ENCODE peak calls at places on chromosomes 4 and X, in eight cellular contexts. N is psoas muscle, G is lung, W is ovary, F is right lobe of liver, Z is PC-9, Y is breast epithelium, X is adipocyte. I is an unnamed sample. For H3K36me3, the result is how much of the 10 kb centered on the place peaks cover.

GRCh38 chr4:6529021-6529420 is 46.0 kb upstream of the MAN2B2 start:
- DNase-seq in G (no peak), X (no peak), F (no peak), W (no peak), Z (no peak), N (no peak), Y (no peak), I (no peak)

GRCh38 chrX:113644426-113644825 is 803.8 kb upstream of the AMOT start:
- DNase-seq in W (no peak), Y (no peak), N (no peak), X (peak), G (no peak), F (no peak), Z (no peak), I (no peak)

GRCh38 chr4:89509708-89510269 is 202.2 kb upstream of the GPRIN3 start:
- DNase-seq in G (no peak), X (peak), Y (no peak), Z (no peak), N (no peak), F (no peak), W (no peak), I (no peak)

GRCh38 chr4:96139251-96139929 is 299.5 kb downstream of the PDHA2 start:
- DNase-seq in X (no peak), W (no peak), Z (no peak), F (no peak), Y (no peak), N (no peak), G (no peak), I (no peak)

GRCh38 chr4:182880387-182881356 is 36.5 kb downstream of the DCTD start:
- DNase-seq in Z (no peak), Y (peak), W (no peak), X (no peak), F (no peak), N (no peak), G (no peak), I (no peak)

GRCh38 chr4:66943117-66943516 is 602.2 kb downstream of the CENPC start:
- DNase-seq in W (no peak), N (no peak), Z (no peak), G (no peak), Y (no peak), F (no peak), X (no peak), I (no peak)

GRCh38 chrX:124902953-124903352 is 416.7 kb upstream of the TEX13C start:
- DNase-seq in N (no peak), Z (no peak), X (no peak), G (no peak), F (no peak), Y (no peak), W (no peak), I (no peak)

GRCh38 chr4:105965183-105965800 is 70.0 kb downstream of the NPNT start:
- DNase-seq in F (no peak), N (no peak), Y (no peak), Z (no peak), G (no peak), W (no peak), X (no peak), I (no peak)

GRCh38 chr4:141458501-141458900 is 177.9 kb upstream of the IL15 start:
- DNase-seq in Z (peak), F (no peak), N (no peak), W (no peak), G (no peak), X (no peak), Y (no peak), I (no peak)

GRCh38 chr4:15778191-15778741 is at the start of gene CD38:
- DNase-seq in Z (no peak), G (peak), F (peak), Y (no peak), X (no peak), N (peak), W (no peak), I (peak)

DNA sequence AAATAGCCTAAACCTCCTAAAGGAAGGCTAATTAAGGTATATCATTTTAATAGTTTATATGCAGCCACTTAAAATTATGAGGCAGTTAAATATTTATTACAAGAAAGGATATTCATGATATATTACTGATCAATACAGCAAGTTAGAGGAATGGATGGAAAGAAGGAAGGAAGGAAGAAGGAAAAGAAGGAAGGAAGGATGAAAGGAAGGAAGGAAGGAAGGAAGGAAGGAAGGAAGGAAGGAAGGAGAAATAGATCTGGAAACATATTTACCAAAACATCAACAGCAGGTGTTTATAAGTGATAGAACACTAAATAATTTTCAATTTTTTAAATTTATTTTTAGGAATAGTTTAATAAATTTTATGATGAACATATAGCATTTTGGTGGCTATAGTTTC is 17.5 kb downstream of the SLC7A11 start:
- DNase-seq in G (no peak), Z (no peak), Y (no peak), W (no peak), N (no peak), X (no peak), F (no peak), I (no peak)
- H3K4me3 ChIP-seq in G (no peak), Z (no peak), Y (no peak), W (no peak), N (no peak), X (no peak), F (no peak), I (no peak)

DNA sequence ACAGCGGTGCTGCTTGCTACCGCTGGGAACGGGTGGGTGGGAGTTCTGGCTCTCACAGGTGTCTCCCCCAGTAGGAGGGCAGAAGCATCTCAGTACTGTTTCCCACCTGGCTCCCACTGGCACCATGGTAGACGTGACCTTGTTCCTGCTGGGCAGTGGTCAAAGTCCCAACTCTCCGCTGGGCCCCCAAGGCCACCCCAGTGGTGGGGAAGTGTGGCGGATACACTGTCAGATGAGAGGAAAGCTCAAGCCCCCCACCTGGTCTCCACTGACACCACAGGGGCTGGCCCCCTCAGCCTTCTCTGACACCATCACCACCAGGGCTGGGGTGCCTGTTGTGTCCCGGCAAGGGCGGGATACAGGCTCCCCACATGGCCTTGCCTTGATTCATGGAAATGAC is 24.6 kb downstream of the LETM1 start:
- DNase-seq in W (no peak), G (no peak), Y (no peak), X (no peak), F (no peak), N (no peak), Z (no peak), I (no peak)
- H3K36me3 ChIP-seq in W (under half), G (half or more), Y (under half), X (half or more), F (under half), N (half or more), Z (under half), I (under half)

GRCh38 chrX:71067727-71068051 is 445 bp downstream of the SNX12 start:
- DNase-seq in W (no peak), X (no peak), Z (no peak), Y (no peak), F (no peak), G (no peak), N (no peak), I (no peak)
- H3K4me3 ChIP-seq in W (peak), X (peak), Z (peak), Y (peak), F (peak), G (peak), N (peak), I (peak)

GRCh38 chrX:361231-362145 is 25.2 kb downstream of the PPP2R3B start:
- DNase-seq in G (no peak), Z (no peak), W (no peak), X (no peak), F (no peak), Y (no peak), N (no peak), I (peak)
- H3K36me3 ChIP-seq in G (under half), Z (under half), W (under half), X (under half), F (under half), Y (under half), N (under half), I (under half)

DNA sequence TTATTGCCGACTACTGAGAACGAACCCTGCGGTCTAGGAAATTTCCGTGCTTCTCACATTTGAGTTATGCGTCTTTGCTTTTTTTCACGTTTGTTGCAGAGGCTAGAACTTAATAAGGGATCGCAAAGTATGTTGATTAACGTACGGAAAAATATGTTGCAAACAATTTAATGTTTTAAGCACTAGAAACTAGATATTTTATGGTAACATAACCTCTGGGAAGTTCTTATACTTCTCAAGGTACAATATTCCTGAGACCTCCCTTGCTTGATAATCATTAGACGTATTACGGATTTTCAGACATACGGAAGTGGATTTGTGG is 636 bp upstream of the PRDM5 start:
- DNase-seq in N (no peak), F (no peak), Y (no peak), X (no peak), Z (no peak), W (no peak), G (no peak), I (no peak)
- H3K4me3 ChIP-seq in N (peak), F (peak), Y (peak), X (peak), Z (no peak), W (peak), G (peak), I (peak)

GRCh38 chr4:185290018-185290607 is 80.7 kb downstream of the SNX25 start:
- DNase-seq in W (no peak), Y (no peak), X (no peak), N (no peak), F (no peak), G (no peak), Z (no peak), I (no peak)

GRCh38 chr4:185293202-185293601 is 83.8 kb downstream of the SNX25 start:
- DNase-seq in W (no peak), N (no peak), Y (no peak), Z (no peak), G (no peak), F (no peak), X (no peak), I (no peak)

GRCh38 chr4:185285632-185286393 is 76.4 kb downstream of the SNX25 start:
- DNase-seq in N (no peak), F (no peak), Y (no peak), W (no peak), Z (no peak), X (no peak), G (no peak), I (no peak)

GRCh38 chr4:185286571-185286970 is 77.2 kb downstream of the SNX25 start:
- DNase-seq in F (no peak), X (peak), N (no peak), Z (no peak), Y (no peak), W (no peak), G (no peak), I (no peak)

DNA sequence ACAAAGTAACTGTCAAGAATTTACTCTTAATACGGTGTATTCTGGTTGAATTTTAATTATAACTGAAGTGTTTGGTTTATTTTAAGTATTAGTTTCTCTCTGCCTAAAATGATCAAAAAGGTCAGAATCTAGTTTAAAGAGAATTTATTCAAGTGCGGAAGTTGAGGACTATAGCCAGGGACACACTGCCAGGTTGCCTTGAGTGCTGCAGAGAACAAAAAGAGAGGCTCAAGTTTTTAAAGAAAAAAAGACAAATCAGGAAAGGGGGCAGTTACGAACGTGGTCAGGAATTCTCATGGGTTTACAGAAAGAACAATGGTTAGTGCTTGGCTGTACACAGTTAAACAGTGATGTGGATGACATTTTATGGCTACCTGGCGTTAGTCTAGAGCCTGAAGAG is 81.3 kb downstream of the SNX25 start:
- DNase-seq in N (no peak), F (no peak), W (no peak), Z (no peak), Y (no peak), X (no peak), G (no peak), I (no peak)
- H3K36me3 ChIP-seq in N (under half), F (under half), W (under half), Z (under half), Y (under half), X (half or more), G (under half), I (under half)

DNA sequence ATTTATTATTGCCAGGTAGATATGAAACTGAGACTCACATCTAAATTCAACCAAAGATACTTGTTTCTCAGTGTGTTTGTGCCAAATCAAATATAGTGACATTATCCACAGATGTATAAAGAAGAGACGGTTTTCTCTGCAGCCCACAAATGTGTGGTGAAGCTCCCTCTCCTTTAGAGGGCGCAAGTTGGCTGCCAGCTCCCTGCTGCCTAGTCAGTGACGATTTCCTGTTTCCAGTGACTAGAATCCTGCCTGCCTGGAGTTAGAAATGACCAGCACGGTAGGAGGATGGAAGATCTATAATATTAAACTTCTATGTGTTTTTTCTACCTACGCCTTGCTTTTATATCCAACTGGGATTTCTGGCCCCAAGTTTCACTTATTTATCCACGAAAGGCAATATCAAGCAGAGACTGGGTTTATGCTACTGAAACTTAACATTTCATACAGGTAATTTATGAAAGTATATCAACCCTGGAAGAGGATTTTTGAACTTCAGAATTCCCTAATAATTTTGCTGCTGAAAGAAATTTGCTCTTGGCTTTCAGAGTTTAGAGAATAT is 1793.7 kb upstream of the TENM3 start:
- DNase-seq in F (no peak), W (no peak), X (peak), N (no peak), Y (no peak), G (no peak), Z (peak), I (no peak)
- H3K4me3 ChIP-seq in F (no peak), W (no peak), X (no peak), N (no peak), Y (no peak), G (no peak), Z (no peak), I (no peak)

I was measured in aorta.